ENCODE peak calls at places on chromosomes 7 and 10, in five cellular contexts. One of them, this sample, is unnamed.

GRCh38 chr10:13092446-13093102 is 7.4 kb upstream of the OPTN start:
- DNase-seq in cardiac muscle cell: no peak
- DNase-seq in midbrain: no peak
- DNase-seq in NCI-H510A: no peak
- DNase-seq in Kasumi-1: no peak
- DNase-seq in this sample: no peak

GRCh38 chr7:90262438-90262837 is 17.5 kb downstream of the CFAP69 start:
- DNase-seq in Kasumi-1: peak
- DNase-seq in NCI-H510A: no peak
- DNase-seq in midbrain: no peak
- DNase-seq in cardiac muscle cell: peak
- DNase-seq in this sample: peak

GRCh38 chr10:28946479-28946878 is 269.2 kb downstream of the BAMBI start:
- DNase-seq in NCI-H510A: no peak
- DNase-seq in cardiac muscle cell: peak
- DNase-seq in Kasumi-1: no peak
- DNase-seq in midbrain: no peak
- DNase-seq in this sample: no peak

GRCh38 chr7:28052933-28053332 is 127.7 kb downstream of the JAZF1 start:
- DNase-seq in Kasumi-1: no peak
- DNase-seq in NCI-H510A: no peak
- DNase-seq in cardiac muscle cell: peak
- DNase-seq in midbrain: no peak
- DNase-seq in this sample: no peak

GRCh38 chr10:1374501-1374900 is 318.3 kb downstream of the WDR37 start:
- DNase-seq in cardiac muscle cell: no peak
- DNase-seq in Kasumi-1: no peak
- DNase-seq in midbrain: no peak
- DNase-seq in NCI-H510A: no peak
- DNase-seq in this sample: no peak

GRCh38 chr10:9028211-9028610 is 973.7 kb downstream of the GATA3 start:
- DNase-seq in Kasumi-1: no peak
- DNase-seq in cardiac muscle cell: no peak
- DNase-seq in midbrain: no peak
- DNase-seq in NCI-H510A: no peak
- DNase-seq in this sample: no peak

GRCh38 chr10:70442332-70442988 is 979 bp upstream of the NODAL start:
- DNase-seq in cardiac muscle cell: no peak
- DNase-seq in NCI-H510A: peak
- DNase-seq in Kasumi-1: no peak
- DNase-seq in midbrain: no peak
- DNase-seq in this sample: no peak

GRCh38 chr7:120857558-120858298 is at the start of gene TSPAN12:
- DNase-seq in midbrain: peak
- DNase-seq in NCI-H510A: peak
- DNase-seq in Kasumi-1: peak
- DNase-seq in cardiac muscle cell: peak
- DNase-seq in this sample: no peak

GRCh38 chr7:71933426-71933825 is 478.7 kb downstream of the CALN1 start:
- DNase-seq in Kasumi-1: no peak
- DNase-seq in midbrain: no peak
- DNase-seq in cardiac muscle cell: no peak
- DNase-seq in NCI-H510A: no peak
- DNase-seq in this sample: no peak

GRCh38 chr10:135601-136464 is 578 bp downstream of the ZMYND11 start:
- DNase-seq in Kasumi-1: peak
- DNase-seq in midbrain: peak
- DNase-seq in NCI-H510A: peak
- DNase-seq in cardiac muscle cell: peak
- DNase-seq in this sample: no peak

GRCh38 chr10:11238893-11239292 is 221.2 kb downstream of the CELF2 start:
- DNase-seq in midbrain: no peak
- DNase-seq in Kasumi-1: no peak
- DNase-seq in NCI-H510A: no peak
- DNase-seq in cardiac muscle cell: no peak
- DNase-seq in this sample: no peak

GRCh38 chr7:129969881-129970446 is 17.2 kb upstream of the UBE2H start:
- DNase-seq in cardiac muscle cell: peak
- DNase-seq in midbrain: no peak
- DNase-seq in NCI-H510A: no peak
- DNase-seq in Kasumi-1: no peak
- DNase-seq in this sample: no peak

GRCh38 chr7:35781767-35782515 is 18.9 kb upstream of the SEPTIN7 start:
- DNase-seq in Kasumi-1: no peak
- DNase-seq in midbrain: no peak
- DNase-seq in cardiac muscle cell: no peak
- DNase-seq in NCI-H510A: no peak
- DNase-seq in this sample: no peak

GRCh38 chr7:27159278-27160146 is 3.0 kb upstream of the HOXA7 start:
- DNase-seq in midbrain: no peak
- DNase-seq in Kasumi-1: no peak
- DNase-seq in cardiac muscle cell: no peak
- DNase-seq in NCI-H510A: no peak
- DNase-seq in this sample: no peak

GRCh38 chr7:101880536-101881443 is 63.4 kb downstream of the CUX1 start:
- DNase-seq in Kasumi-1: no peak
- DNase-seq in midbrain: no peak
- DNase-seq in NCI-H510A: no peak
- DNase-seq in cardiac muscle cell: peak
- DNase-seq in this sample: no peak

GRCh38 chr7:94928168-94928707 is 20.8 kb downstream of the PPP1R9A start:
- DNase-seq in midbrain: no peak
- DNase-seq in cardiac muscle cell: no peak
- DNase-seq in Kasumi-1: no peak
- DNase-seq in NCI-H510A: no peak
- DNase-seq in this sample: no peak

GRCh38 chr10:25176421-25176968 is 1.7 kb downstream of the GPR158 start:
- DNase-seq in NCI-H510A: no peak
- DNase-seq in Kasumi-1: no peak
- DNase-seq in cardiac muscle cell: peak
- DNase-seq in midbrain: peak
- DNase-seq in this sample: no peak

GRCh38 chr7:81008901-81009300 is 90.0 kb upstream of the SEMA3C start:
- DNase-seq in Kasumi-1: no peak
- DNase-seq in NCI-H510A: no peak
- DNase-seq in midbrain: no peak
- DNase-seq in cardiac muscle cell: no peak
- DNase-seq in this sample: no peak

GRCh38 chr7:79293655-79294142 is 159.8 kb downstream of the MAGI2 start:
- DNase-seq in Kasumi-1: no peak
- DNase-seq in midbrain: no peak
- DNase-seq in cardiac muscle cell: peak
- DNase-seq in NCI-H510A: peak
- DNase-seq in this sample: no peak

GRCh38 chr7:20030915-20031362 is 186.2 kb downstream of the MACC1 start:
- DNase-seq in cardiac muscle cell: peak
- DNase-seq in midbrain: no peak
- DNase-seq in NCI-H510A: no peak
- DNase-seq in Kasumi-1: no peak
- DNase-seq in this sample: no peak

GRCh38 chr7:44893710-44894135 is 8.4 kb upstream of the PURB start:
- DNase-seq in Kasumi-1: no peak
- DNase-seq in midbrain: no peak
- DNase-seq in cardiac muscle cell: no peak
- DNase-seq in NCI-H510A: no peak
- DNase-seq in this sample: no peak

GRCh38 chr7:68733219-68734143 is 864.8 kb upstream of the AUTS2 start:
- DNase-seq in midbrain: no peak
- DNase-seq in Kasumi-1: no peak
- DNase-seq in cardiac muscle cell: peak
- DNase-seq in NCI-H510A: no peak
- DNase-seq in this sample: no peak

GRCh38 chr10:21406595-21407218 is 118.8 kb downstream of the SKIDA1 start:
- DNase-seq in NCI-H510A: no peak
- DNase-seq in cardiac muscle cell: peak
- DNase-seq in midbrain: no peak
- DNase-seq in Kasumi-1: no peak
- DNase-seq in this sample: no peak

GRCh38 chr7:30548762-30549344 is 44.2 kb upstream of the GGCT start:
- DNase-seq in NCI-H510A: peak
- DNase-seq in midbrain: peak
- DNase-seq in cardiac muscle cell: peak
- DNase-seq in Kasumi-1: peak
- DNase-seq in this sample: peak

GRCh38 chr7:114917211-114917839 is 4.6 kb upstream of the MDFIC start:
- DNase-seq in NCI-H510A: no peak
- DNase-seq in Kasumi-1: no peak
- DNase-seq in midbrain: no peak
- DNase-seq in cardiac muscle cell: no peak
- DNase-seq in this sample: no peak

GRCh38 chr10:106189254-106189653 is 975.3 kb downstream of the SORCS1 start:
- DNase-seq in cardiac muscle cell: peak
- DNase-seq in NCI-H510A: no peak
- DNase-seq in midbrain: no peak
- DNase-seq in Kasumi-1: peak
- DNase-seq in this sample: no peak

GRCh38 chr10:61830072-61830845 is 71.2 kb upstream of the ARID5B start:
- DNase-seq in midbrain: no peak
- DNase-seq in NCI-H510A: no peak
- DNase-seq in Kasumi-1: no peak
- DNase-seq in cardiac muscle cell: peak
- DNase-seq in this sample: no peak

GRCh38 chr7:103989785-103990775 is 622 bp upstream of the RELN start:
- DNase-seq in midbrain: no peak
- DNase-seq in cardiac muscle cell: peak
- DNase-seq in NCI-H510A: peak
- DNase-seq in Kasumi-1: no peak
- DNase-seq in this sample: no peak

GRCh38 chr10:132064771-132065437 is 842 bp upstream of the JAKMIP3 start:
- DNase-seq in Kasumi-1: no peak
- DNase-seq in NCI-H510A: no peak
- DNase-seq in cardiac muscle cell: no peak
- DNase-seq in midbrain: peak
- DNase-seq in this sample: no peak

GRCh38 chr10:17001297-17001744 is 128.3 kb downstream of the CUBN start:
- DNase-seq in Kasumi-1: no peak
- DNase-seq in midbrain: no peak
- DNase-seq in cardiac muscle cell: no peak
- DNase-seq in NCI-H510A: no peak
- DNase-seq in this sample: no peak

GRCh38 chr10:103224133-103224532 is 21.6 kb upstream of the RPEL1 start:
- DNase-seq in NCI-H510A: no peak
- DNase-seq in cardiac muscle cell: no peak
- DNase-seq in midbrain: no peak
- DNase-seq in Kasumi-1: no peak
- DNase-seq in this sample: no peak

GRCh38 chr7:94366827-94367226 is 27.9 kb upstream of the COL1A2 start:
- DNase-seq in cardiac muscle cell: peak
- DNase-seq in NCI-H510A: no peak
- DNase-seq in midbrain: no peak
- DNase-seq in Kasumi-1: no peak
- DNase-seq in this sample: no peak

GRCh38 chr10:75605096-75605495 is 173.7 kb downstream of the LRMDA start:
- DNase-seq in midbrain: no peak
- DNase-seq in Kasumi-1: no peak
- DNase-seq in NCI-H510A: no peak
- DNase-seq in cardiac muscle cell: no peak
- DNase-seq in this sample: no peak

GRCh38 chr10:14093735-14094484 is 236.8 kb downstream of the FRMD4A start:
- DNase-seq in midbrain: peak
- DNase-seq in Kasumi-1: no peak
- DNase-seq in NCI-H510A: no peak
- DNase-seq in cardiac muscle cell: peak
- DNase-seq in this sample: no peak